ENCODE peak calls at places on chromosomes 3 and 15, in five cellular contexts. Q, L, V, E and S are unnamed samples.

GRCh38 chr3:165389653-165390052 is 193.5 kb upstream of the SLITRK3 start:
- DNase-seq in Q (no peak), L (no peak), V (no peak), E (no peak), S (no peak)

GRCh38 chr15:73712107-73712506 is 27.9 kb downstream of the CD276 start:
- DNase-seq in Q (no peak), L (no peak), V (peak; percentile 5), E (no peak), S (no peak)

GRCh38 chr3:147370316-147370715 is 36.0 kb downstream of the ZIC4 start:
- DNase-seq in Q (no peak), L (no peak), V (no peak), E (no peak), S (no peak)

GRCh38 chr15:65791335-65792129 is 561 bp downstream of the DENND4A start:
- DNase-seq in Q (peak; percentile 79), L (peak; percentile 82), V (peak; percentile 58), E (no peak), S (no peak)

GRCh38 chr3:174376346-174376745 is 482.8 kb upstream of the NAALADL2 start:
- DNase-seq in Q (no peak), L (no peak), V (peak; percentile 43), E (peak; percentile 46), S (no peak)

GRCh38 chr3:56296361-56296760 is 171.9 kb downstream of the ERC2 start:
- DNase-seq in Q (no peak), L (no peak), V (no peak), E (no peak), S (no peak)

GRCh38 chr3:133757701-133758319 is 11.6 kb downstream of the TF start:
- DNase-seq in Q (no peak), L (no peak), V (no peak), E (no peak), S (no peak)

GRCh38 chr15:75153565-75154248 is 48.0 kb upstream of the C15orf39 start:
- DNase-seq in Q (no peak), L (no peak), V (no peak), E (no peak), S (no peak)

GRCh38 chr3:33855884-33856546 is 57.6 kb downstream of the PDCD6IP start:
- DNase-seq in Q (no peak), L (no peak), V (peak; percentile 32), E (no peak), S (no peak)

GRCh38 chr15:39801641-39802309 is 19.1 kb upstream of the FSIP1 start:
- DNase-seq in Q (no peak), L (no peak), V (peak; percentile 28), E (no peak), S (no peak)

GRCh38 chr3:94301346-94301745 is 238.5 kb downstream of the NSUN3 start:
- DNase-seq in Q (no peak), L (no peak), V (no peak), E (no peak), S (no peak)

GRCh38 chr3:9501226-9501625 is 52.4 kb downstream of the LHFPL4 start:
- DNase-seq in Q (no peak), L (no peak), V (no peak), E (no peak), S (no peak)

GRCh38 chr3:196524527-196524926 is 9.4 kb upstream of the SMCO1 start:
- DNase-seq in Q (no peak), L (no peak), V (no peak), E (peak; percentile 17), S (no peak)

GRCh38 chr3:113275876-113276580 is 64.7 kb downstream of the BOC start:
- DNase-seq in Q (peak; percentile 48), L (no peak), V (peak; percentile 69), E (peak; percentile 41), S (no peak)

GRCh38 chr3:37859354-37859753 is 2.3 kb upstream of the CTDSPL start:
- DNase-seq in Q (no peak), L (no peak), V (no peak), E (no peak), S (no peak)

GRCh38 chr3:158794936-158795518 is 6.8 kb upstream of the MFSD1 start:
- DNase-seq in Q (no peak), L (no peak), V (peak; percentile 63), E (peak; percentile 59), S (no peak)

GRCh38 chr3:171967137-171967783 is 72.1 kb upstream of the FNDC3B start:
- DNase-seq in Q (no peak), L (no peak), V (peak; percentile 88), E (peak; percentile 90), S (peak; percentile 33)

GRCh38 chr3:23889950-23890349 is 26.8 kb downstream of the NKIRAS1 start:
- DNase-seq in Q (no peak), L (no peak), V (no peak), E (no peak), S (no peak)

GRCh38 chr15:93034512-93034911 is 54.5 kb downstream of the RGMA start:
- DNase-seq in Q (peak; percentile 9), L (no peak), V (no peak), E (no peak), S (no peak)

GRCh38 chr3:106114848-106115247 is 246.0 kb upstream of the CBLB start:
- DNase-seq in Q (no peak), L (no peak), V (peak; percentile 78), E (peak; percentile 44), S (no peak)

GRCh38 chr15:39491917-39492490 is 88.9 kb upstream of the THBS1 start:
- DNase-seq in Q (peak; percentile 65), L (no peak), V (no peak), E (no peak), S (no peak)

DNA sequence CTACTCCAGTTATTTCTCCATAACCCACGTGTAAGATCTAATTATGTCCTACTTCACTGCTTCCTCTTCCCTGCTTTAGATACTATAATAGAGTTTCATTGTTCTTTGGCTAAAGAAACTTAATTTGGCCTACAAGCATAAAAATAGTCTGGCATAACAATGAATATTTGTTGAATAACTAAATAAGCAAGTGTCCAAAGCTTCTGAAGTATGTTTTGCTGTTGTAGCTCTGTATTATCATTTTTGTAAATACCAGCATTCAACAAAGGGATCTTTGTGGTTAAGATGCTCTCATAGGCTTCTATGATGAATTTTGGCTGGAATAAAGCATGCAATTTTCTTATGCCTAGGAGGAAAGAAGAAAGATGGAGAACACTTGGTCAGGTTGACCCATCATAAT is 466.0 kb upstream of the TGFBR2 start:
- DNase-seq in Q (no peak), L (no peak), V (no peak), E (no peak), S (no peak)
- H3K27ac ChIP-seq in Q (peak overlapping the region; percentile 48), L (no peak overlapping the region), V (no peak overlapping the region), E (no peak overlapping the region), S (no peak overlapping the region)

GRCh38 chr3:16506451-16506850 is 7.0 kb downstream of the RFTN1 start:
- DNase-seq in Q (no peak), L (no peak), V (no peak), E (no peak), S (no peak)

GRCh38 chr3:16508591-16508995 is 4.9 kb downstream of the RFTN1 start:
- DNase-seq in Q (no peak), L (no peak), V (peak; percentile 63), E (no peak), S (no peak)

GRCh38 chr3:16508242-16508575 is 5.3 kb downstream of the RFTN1 start:
- DNase-seq in Q (no peak), L (no peak), V (no peak), E (no peak), S (no peak)

GRCh38 chr3:16506884-16507409 is 6.6 kb downstream of the RFTN1 start:
- DNase-seq in Q (no peak), L (no peak), V (no peak), E (no peak), S (no peak)

DNA sequence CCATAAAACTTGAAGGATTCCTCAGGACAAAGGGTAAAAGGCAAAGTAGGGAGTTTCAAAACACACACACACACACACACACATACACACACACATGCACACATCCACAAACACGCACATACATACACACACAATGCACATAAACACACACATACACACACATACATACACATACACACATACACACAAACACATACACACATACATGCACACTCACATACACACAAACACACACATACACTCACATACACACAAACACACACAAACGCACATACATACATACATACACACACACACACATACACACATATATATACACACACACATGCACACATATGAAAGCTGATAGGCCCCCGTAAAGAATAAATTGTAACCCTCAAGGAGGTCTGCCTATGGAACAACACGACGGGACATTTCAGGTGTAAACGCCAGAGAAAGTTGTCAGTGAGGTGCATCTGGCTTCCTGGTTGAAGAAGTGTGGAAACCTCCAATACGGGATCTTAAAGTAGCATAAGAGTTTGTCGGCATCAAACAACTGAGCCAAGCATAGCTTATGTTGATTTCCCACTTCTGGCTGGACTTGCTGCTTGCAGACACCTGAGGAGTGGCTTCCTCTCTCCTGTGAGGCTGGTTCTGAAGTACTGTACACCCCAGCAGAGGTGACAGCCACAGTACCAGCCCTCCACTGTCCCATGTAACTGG is 5.8 kb downstream of the RFTN1 start:
- DNase-seq in Q (no peak), L (no peak), V (no peak), E (no peak), S (no peak)
- H3K4me3 ChIP-seq in Q (no peak overlapping the region), L (no peak overlapping the region), V (no peak overlapping the region), E (no peak overlapping the region), S (no peak overlapping the region)

GRCh38 chr3:186096295-186096694 is 12.6 kb downstream of the ETV5 start:
- DNase-seq in Q (no peak), L (no peak), V (peak; percentile 24), E (no peak), S (no peak)

GRCh38 chr3:186095584-186096061 is 13.3 kb downstream of the ETV5 start:
- DNase-seq in Q (no peak), L (peak; percentile 57), V (no peak), E (no peak), S (no peak)

GRCh38 chr3:186098740-186099139 is 10.1 kb downstream of the ETV5 start:
- DNase-seq in Q (no peak), L (no peak), V (no peak), E (no peak), S (no peak)

GRCh38 chr3:186097663-186098451 is 11.0 kb downstream of the ETV5 start:
- DNase-seq in Q (no peak), L (peak; percentile 70), V (peak; percentile 93), E (peak; percentile 78), S (no peak)

DNA sequence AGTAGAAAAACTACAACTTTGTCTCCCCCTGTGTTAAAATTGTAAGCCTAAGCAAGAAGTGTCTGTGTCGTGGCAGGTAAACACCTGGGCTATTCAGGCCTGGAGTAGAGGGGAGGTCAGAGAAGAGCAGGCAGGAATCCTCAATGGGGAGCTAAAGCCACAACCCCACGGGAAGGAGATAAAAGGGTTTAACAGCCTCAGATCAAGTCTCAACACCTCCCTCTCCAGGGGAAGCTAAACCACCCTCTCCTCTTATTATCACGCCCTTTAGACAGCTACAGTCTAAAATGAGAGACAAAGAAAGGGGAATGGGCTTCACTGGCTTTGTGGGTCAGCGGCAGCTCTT is 11.6 kb downstream of the ETV5 start:
- DNase-seq in Q (no peak), L (no peak), V (no peak), E (no peak), S (no peak)
- H3K27ac ChIP-seq in Q (no peak overlapping the region), L (no peak overlapping the region), V (peak overlapping the region; percentile 68), E (no peak overlapping the region), S (no peak overlapping the region)

GRCh38 chr3:186207515-186207914 is 98.6 kb upstream of the ETV5 start:
- DNase-seq in Q (no peak), L (no peak), V (no peak), E (no peak), S (no peak)

GRCh38 chr3:186208328-186208989 is 99.6 kb upstream of the ETV5 start:
- DNase-seq in Q (no peak), L (no peak), V (no peak), E (no peak), S (no peak)

GRCh38 chr3:186212611-186213010 is 103.7 kb upstream of the ETV5 start:
- DNase-seq in Q (no peak), L (no peak), V (no peak), E (no peak), S (no peak)

GRCh38 chr3:186211101-186211500 is 102.2 kb upstream of the ETV5 start:
- DNase-seq in Q (no peak), L (no peak), V (no peak), E (no peak), S (no peak)

GRCh38 chr3:186209810-186210752 is 101.2 kb upstream of the ETV5 start:
- DNase-seq in Q (no peak), L (no peak), V (peak; percentile 79), E (peak; percentile 72), S (peak; percentile 26)
- H3K4me3 ChIP-seq in Q (no peak overlapping the region), L (no peak overlapping the region), V (no peak overlapping the region), E (no peak overlapping the region), S (peak overlapping the region; percentile 35)